ENCODE peak calls at places on chromosome 18, in ten cellular contexts. L is hepatocyte, V is GM12865, O is Calu3, G is glutamatergic neuron, R is vagina, I is bronchial epithelial cell, K is B cell, W is WERI-Rb-1, S is heart left ventricle. J is an unnamed sample.

GRCh38 chr18:57208056-57208455 is 61.2 kb downstream of the BOD1L2 start:
- DNase-seq in L (no peak), V (no peak), O (peak), G (no peak), R (no peak), I (no peak), K (no peak), W (no peak), S (no peak), J (no peak)

GRCh38 chr18:80246656-80247402 is 485 bp downstream of the PARD6G start:
- DNase-seq in L (peak), V (no peak), O (no peak), G (peak), R (no peak), I (peak), K (peak), W (peak), S (no peak), J (peak)

GRCh38 chr18:240175-240574 is 27.7 kb downstream of the THOC1 start:
- DNase-seq in L (no peak), V (no peak), O (no peak), G (no peak), R (no peak), I (no peak), K (no peak), W (no peak), S (no peak), J (no peak)

GRCh38 chr18:25061345-25061744 is 290.6 kb downstream of the ZNF521 start:
- DNase-seq in L (no peak), V (no peak), O (no peak), G (no peak), R (no peak), I (no peak), K (no peak), W (no peak), S (no peak), J (no peak)

GRCh38 chr18:79508565-79509535 is 113.1 kb downstream of the NFATC1 start:
- DNase-seq in L (no peak), V (no peak), O (no peak), G (peak), R (no peak), I (no peak), K (peak), W (no peak), S (no peak), J (no peak)

GRCh38 chr18:43159091-43159490 is 43.6 kb upstream of the RIT2 start:
- DNase-seq in L (no peak), V (no peak), O (no peak), G (no peak), R (no peak), I (no peak), K (no peak), W (no peak), S (no peak), J (no peak)

GRCh38 chr18:79512461-79513380 is 117.0 kb downstream of the NFATC1 start:
- DNase-seq in L (no peak), V (no peak), O (no peak), G (peak), R (peak), I (no peak), K (no peak), W (peak), S (no peak), J (no peak)

GRCh38 chr18:72672364-72673151 is 128.4 kb upstream of the CBLN2 start:
- DNase-seq in L (peak), V (peak), O (peak), G (no peak), R (no peak), I (peak), K (peak), W (peak), S (no peak), J (peak)

GRCh38 chr18:36580874-36581750 is 247.7 kb downstream of the TPGS2 start:
- DNase-seq in L (no peak), V (no peak), O (no peak), G (no peak), R (no peak), I (peak), K (no peak), W (no peak), S (no peak), J (no peak)

GRCh38 chr18:68436485-68436884 is 278.4 kb downstream of the TMX3 start:
- DNase-seq in L (no peak), V (no peak), O (no peak), G (no peak), R (no peak), I (peak), K (no peak), W (no peak), S (no peak), J (no peak)

GRCh38 chr18:10388380-10388779 is 66.1 kb upstream of the APCDD1 start:
- DNase-seq in L (no peak), V (no peak), O (no peak), G (no peak), R (no peak), I (no peak), K (no peak), W (no peak), S (no peak), J (no peak)

GRCh38 chr18:34726286-34727004 is 16.3 kb downstream of the DTNA start:
- DNase-seq in L (peak), V (no peak), O (no peak), G (no peak), R (no peak), I (no peak), K (no peak), W (no peak), S (no peak), J (no peak)

GRCh38 chr18:34729740-34730338 is 19.7 kb downstream of the DTNA start:
- DNase-seq in L (no peak), V (no peak), O (no peak), G (no peak), R (no peak), I (no peak), K (no peak), W (no peak), S (no peak), J (no peak)

GRCh38 chr18:34730774-34731173 is 20.7 kb downstream of the DTNA start:
- DNase-seq in L (no peak), V (no peak), O (no peak), G (no peak), R (no peak), I (no peak), K (no peak), W (no peak), S (no peak), J (no peak)

GRCh38 chr18:34734048-34734447 is 23.9 kb downstream of the DTNA start:
- DNase-seq in L (no peak), V (no peak), O (no peak), G (no peak), R (no peak), I (no peak), K (no peak), W (no peak), S (no peak), J (no peak)

DNA sequence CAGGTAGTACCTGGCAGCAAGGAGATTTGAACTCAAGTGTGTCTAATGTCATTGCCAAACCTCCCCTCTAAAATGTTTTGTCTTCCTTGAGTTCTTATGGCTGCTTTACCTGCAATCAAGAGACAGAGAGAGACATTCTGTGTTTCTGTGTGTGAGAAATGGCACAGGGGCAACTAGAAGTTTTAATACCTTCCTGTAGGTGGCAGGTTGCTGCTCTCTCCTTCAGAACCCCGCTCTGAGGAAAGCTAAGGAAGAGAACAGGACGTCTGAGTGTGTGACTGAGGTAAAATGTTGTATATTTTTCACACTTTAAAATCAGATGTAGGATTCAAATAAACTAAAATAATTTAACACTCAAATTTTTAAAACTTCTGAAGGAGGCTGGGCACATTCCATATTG is 19.2 kb downstream of the DTNA start:
- DNase-seq in L (peak), V (peak), O (peak), G (no peak), R (no peak), I (peak), K (no peak), W (peak), S (no peak), J (no peak)
- TF ChIP-seq CTCF in L (peak), V (peak), O (peak), G (peak), R (no peak), I (peak), K (no peak), W (peak), S (no peak), J (peak)

DNA sequence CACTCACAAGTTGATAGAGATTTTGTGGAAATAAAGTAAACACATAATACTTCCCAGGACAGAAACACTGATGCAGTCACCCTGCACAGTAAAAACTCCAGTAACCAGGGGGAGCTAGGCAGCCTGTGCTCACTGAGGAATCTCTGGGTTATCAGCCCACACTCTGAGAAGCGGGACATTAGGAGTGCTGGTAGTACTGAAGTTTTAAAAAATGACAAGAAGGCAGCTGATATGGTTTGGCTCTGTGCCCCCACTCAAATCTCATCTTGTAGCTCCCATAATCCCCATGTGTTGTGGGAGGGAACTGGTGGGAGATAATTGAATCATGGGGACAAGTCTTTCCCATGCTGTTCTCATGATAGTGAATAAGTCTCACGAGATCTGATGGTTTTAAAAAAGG is 31.4 kb downstream of the KCTD1 start:
- DNase-seq in L (no peak), V (no peak), O (no peak), G (no peak), R (no peak), I (no peak), K (no peak), W (no peak), S (no peak), J (no peak)
- TF ChIP-seq CTCF in L (no peak), V (no peak), O (no peak), G (no peak), R (no peak), I (no peak), K (no peak), W (no peak), S (no peak), J (no peak)

DNA sequence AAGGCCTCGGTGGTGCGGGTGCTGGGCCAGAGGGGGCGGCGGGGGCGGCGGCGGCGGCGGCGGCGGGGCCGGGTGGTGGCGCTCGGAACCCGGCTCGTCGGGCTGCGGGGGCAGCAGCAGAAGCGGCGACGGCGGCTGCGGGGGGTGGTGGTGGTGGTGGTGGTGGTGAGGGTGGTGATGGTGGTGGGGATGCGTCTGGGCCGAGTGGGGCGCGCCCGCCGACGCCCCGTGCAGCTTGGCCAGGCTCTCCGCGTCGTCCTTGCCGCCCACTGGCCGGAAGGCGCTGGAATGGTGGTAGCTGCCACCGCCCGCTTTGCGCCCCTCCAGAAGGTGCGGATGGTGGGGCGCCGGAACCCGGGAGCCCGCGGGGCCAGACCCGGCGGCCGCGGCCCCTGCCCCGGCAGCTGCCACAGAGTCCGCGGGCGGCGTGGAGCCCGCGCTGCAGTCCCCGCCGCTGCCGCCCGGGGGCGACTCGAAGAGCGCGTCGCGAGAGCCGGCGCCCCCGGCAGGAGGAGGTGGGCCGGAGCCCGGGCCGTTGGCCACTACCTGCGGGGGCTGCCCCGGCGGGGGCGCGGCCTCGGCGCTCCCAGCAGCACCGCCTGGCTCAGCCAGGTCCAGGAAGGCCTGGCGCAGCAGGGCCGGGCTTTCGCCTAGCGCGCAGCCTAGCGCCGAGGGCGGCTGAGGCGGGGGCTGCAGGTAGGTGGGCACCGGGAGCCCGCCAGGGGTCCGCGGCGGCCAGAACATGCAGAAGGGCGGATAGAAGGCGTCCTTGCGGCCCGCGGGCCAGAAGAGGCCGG is 4.2 kb downstream of the SKOR2 start:
- DNase-seq in L (peak), V (no peak), O (no peak), G (peak), R (no peak), I (no peak), K (no peak), W (peak), S (no peak), J (peak)
- TF ChIP-seq CTCF in L (peak), V (no peak), O (no peak), G (peak), R (no peak), I (no peak), K (peak), W (peak), S (peak), J (no peak)

GRCh38 chr18:59180150-59180845 is 39.7 kb upstream of the GRP start:
- DNase-seq in L (no peak), V (no peak), O (no peak), G (no peak), R (no peak), I (no peak), K (no peak), W (no peak), S (no peak), J (no peak)
- TF ChIP-seq CTCF in L (no peak), V (no peak), O (no peak), G (no peak), R (no peak), I (no peak), K (no peak), W (no peak), S (no peak), J (no peak)

GRCh38 chr18:21943456-21943855 is 202.9 kb downstream of the MIB1 start:
- DNase-seq in L (no peak), V (no peak), O (no peak), G (no peak), R (no peak), I (no peak), K (no peak), W (no peak), S (no peak), J (no peak)
- TF ChIP-seq CTCF in L (no peak), V (no peak), O (no peak), G (no peak), R (no peak), I (no peak), K (no peak), W (no peak), S (no peak), J (no peak)

GRCh38 chr18:12031181-12031580 is 49.9 kb downstream of the IMPA2 start:
- DNase-seq in L (no peak), V (no peak), O (no peak), G (no peak), R (no peak), I (no peak), K (no peak), W (no peak), S (no peak), J (no peak)
- TF ChIP-seq CTCF in L (no peak), V (no peak), O (no peak), G (no peak), R (no peak), I (no peak), K (no peak), W (no peak), S (no peak), J (no peak)

DNA sequence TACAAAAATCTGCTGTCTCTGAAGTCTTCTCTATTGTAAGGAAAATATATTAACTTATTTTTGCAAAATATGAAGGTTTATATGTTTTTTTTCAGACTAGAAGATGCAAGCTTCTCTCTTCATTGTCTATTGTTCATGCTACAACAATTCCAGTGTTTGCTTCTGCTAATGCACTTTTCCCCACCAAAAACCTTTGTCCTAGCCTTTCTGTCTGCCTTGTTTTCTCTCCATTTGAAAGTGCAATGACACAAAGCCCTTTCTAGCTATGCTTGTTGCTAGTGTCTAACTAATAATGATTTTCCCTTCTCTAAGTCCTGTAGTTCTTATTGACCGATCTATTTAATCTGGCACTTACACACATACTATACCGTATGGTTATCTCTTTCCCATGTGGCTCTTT is 369.5 kb upstream of the CELF4 start:
- DNase-seq in L (no peak), V (no peak), O (no peak), G (no peak), R (no peak), I (no peak), K (no peak), W (no peak), S (no peak), J (no peak)
- TF ChIP-seq CTCF in L (no peak), V (no peak), O (no peak), G (no peak), R (no peak), I (no peak), K (no peak), W (no peak), S (no peak), J (no peak)

J was measured in nephron progenitor cell.